ENCODE peak calls at places on chromosomes 11 and 22, in four cellular contexts. M, F, N and V are unnamed samples.

GRCh38 chr11:134542401-134543143 is 130.5 kb upstream of the B3GAT1 start:
- DNase-seq in F (no peak), M (no peak), N (no peak), V (no peak)

GRCh38 chr11:95891423-95892177 is 32.3 kb downstream of the MTMR2 start:
- DNase-seq in F (no peak), N (no peak), M (no peak), V (no peak)

GRCh38 chr11:66157182-66157864 is 87.3 kb downstream of the PACS1 start:
- DNase-seq in F (no peak), N (no peak), M (no peak), V (no peak)

GRCh38 chr22:44848296-44848741 is 95.9 kb downstream of the ARHGAP8 start:
- DNase-seq in F (no peak), M (no peak), N (no peak), V (no peak)

GRCh38 chr11:66066751-66067150 is 3.3 kb upstream of the PACS1 start:
- DNase-seq in N (no peak), M (no peak), F (no peak), V (no peak)

GRCh38 chr11:113192121-113192925 is 122.1 kb upstream of the TTC12 start:
- DNase-seq in F (no peak), M (no peak), N (no peak), V (no peak)

GRCh38 chr22:46339956-46340355 is 4.4 kb downstream of the TRMU start:
- DNase-seq in M (no peak), N (no peak), F (no peak), V (no peak)

GRCh38 chr11:11297578-11297977 is 55.5 kb downstream of the CSNK2A3 start:
- DNase-seq in N (no peak), F (no peak), M (no peak), V (no peak)

GRCh38 chr11:128626913-128627665 is 39.7 kb upstream of the ETS1 start:
- DNase-seq in M (no peak), F (no peak), N (no peak), V (no peak)

GRCh38 chr11:131064373-131064991 is 148.2 kb upstream of the SNX19 start:
- DNase-seq in M (peak; percentile 65), N (peak; percentile 5), F (peak; percentile 42), V (peak; percentile 91)

GRCh38 chr11:116895053-116895757 is 57.8 kb upstream of the APOA1 start:
- DNase-seq in N (no peak), M (peak; percentile 23), F (no peak), V (peak; percentile 67)

GRCh38 chr11:44948155-44948554 is 2.5 kb downstream of the TP53I11 start:
- DNase-seq in N (no peak), M (no peak), F (no peak), V (no peak)

GRCh38 chr11:17013548-17014320 is 480 bp downstream of the PLEKHA7 start:
- DNase-seq in N (no peak), M (no peak), F (peak; percentile 19), V (peak; percentile 59)

GRCh38 chr22:31179345-31179744 is 19.4 kb downstream of the RNF185 start:
- DNase-seq in M (no peak), N (no peak), F (peak; percentile 50), V (no peak)

GRCh38 chr11:32259641-32260081 is 168.8 kb downstream of the RCN1 start:
- DNase-seq in M (no peak), N (peak; percentile 62), F (no peak), V (no peak)

GRCh38 chr11:721347-721912 is 15.4 kb downstream of the EPS8L2 start:
- DNase-seq in N (no peak), M (no peak), F (no peak), V (no peak)

GRCh38 chr22:31915499-31916065 is 28.8 kb upstream of the YWHAH start:
- DNase-seq in N (no peak), M (no peak), F (no peak), V (no peak)

GRCh38 chr11:125967515-125967914 is 21.7 kb downstream of the VSIG10L2 start:
- DNase-seq in N (no peak), F (no peak), M (no peak), V (no peak)

GRCh38 chr22:25602924-25603323 is 38.4 kb downstream of the GRK3 start:
- DNase-seq in F (no peak), N (no peak), M (no peak), V (no peak)

GRCh38 chr11:16217631-16218030 is 138.7 kb downstream of the SOX6 start:
- DNase-seq in M (no peak), F (no peak), N (no peak), V (no peak)

GRCh38 chr22:24503137-24503850 is 8.2 kb downstream of the UPB1 start:
- DNase-seq in F (no peak), M (peak; percentile 63), N (peak; percentile 85), V (peak; percentile 78)

GRCh38 chr22:27792452-27793165 is 8.9 kb downstream of the MN1 start:
- DNase-seq in F (no peak), N (no peak), M (no peak), V (no peak)

GRCh38 chr11:69156673-69157155 is 979 bp downstream of the SMIM38 start:
- DNase-seq in F (peak; percentile 69), N (no peak), M (no peak), V (no peak)

GRCh38 chr11:9615031-9615451 is 41.6 kb downstream of the WEE1 start:
- DNase-seq in M (no peak), N (peak; percentile 77), F (no peak), V (no peak)

GRCh38 chr22:47153854-47154542 is 391.5 kb downstream of the TBC1D22A start:
- DNase-seq in F (no peak), M (no peak), N (no peak), V (no peak)

GRCh38 chr11:113370634-113371033 is 16.9 kb upstream of the ANKK1 start:
- DNase-seq in F (no peak), N (no peak), M (no peak), V (no peak)

GRCh38 chr11:58926695-58927094 is 12.6 kb upstream of the GLYATL1 start:
- DNase-seq in M (no peak), F (no peak), N (no peak), V (no peak)

GRCh38 chr11:125235006-125235405 is 70.5 kb downstream of the PKNOX2 start:
- DNase-seq in N (no peak), M (no peak), F (peak; percentile 63), V (no peak)

GRCh38 chr11:96328395-96329010 is 14.5 kb downstream of the MAML2 start:
- DNase-seq in N (no peak), M (peak; percentile 50), F (no peak), V (no peak)

GRCh38 chr11:109993786-109994185 is 99.4 kb upstream of the ZC3H12C start:
- DNase-seq in N (no peak), M (no peak), F (no peak), V (no peak)

GRCh38 chr11:102551188-102551781 is 20.7 kb upstream of the MMP7 start:
- DNase-seq in M (no peak), N (no peak), F (no peak), V (no peak)

GRCh38 chr22:29664731-29665130 is 55.1 kb upstream of the CABP7 start:
- DNase-seq in N (no peak), F (no peak), M (no peak), V (no peak)

DNA sequence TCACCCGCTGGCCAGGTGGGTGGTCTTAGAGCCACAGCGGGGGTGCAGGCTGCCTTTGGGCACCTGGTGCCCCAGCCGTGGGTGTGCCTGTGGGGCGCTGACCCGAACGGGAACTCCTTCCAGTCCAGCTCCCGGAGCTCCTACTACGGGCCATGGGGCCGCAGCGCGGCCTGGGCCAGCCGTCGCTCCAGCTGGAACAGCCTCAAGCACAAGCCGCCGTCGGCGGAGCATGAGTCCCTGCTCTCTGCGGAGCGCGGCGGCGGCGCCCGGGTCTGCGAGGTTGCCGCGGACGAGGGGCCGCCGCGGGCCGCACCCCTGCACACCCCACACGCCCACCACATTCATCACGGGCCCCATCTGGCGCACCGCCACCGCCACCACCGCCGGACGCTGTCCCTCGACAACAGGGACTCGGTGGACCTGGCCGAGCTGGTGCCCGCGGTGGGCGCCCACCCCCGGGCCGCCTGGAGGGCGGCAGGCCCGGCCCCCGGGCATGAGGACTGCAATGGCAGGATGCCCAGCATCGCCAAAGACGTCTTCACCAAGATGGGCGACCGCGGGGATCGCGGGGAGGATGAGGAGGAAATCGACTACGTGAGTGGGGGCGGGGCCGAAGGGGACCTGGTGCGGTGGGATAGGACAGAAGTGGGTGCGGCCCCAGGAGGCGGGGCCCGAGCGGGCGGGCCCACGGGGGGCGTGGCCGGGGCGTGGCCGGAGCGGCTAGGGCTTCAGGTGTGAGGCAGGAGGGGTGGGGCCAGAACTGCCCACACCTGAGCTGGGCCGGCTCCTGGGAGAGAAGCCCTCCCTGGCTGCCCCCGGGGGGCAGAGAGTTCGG is 91.5 kb downstream of the CACNA1I start:
- DNase-seq in M (peak; percentile 88), F (no peak), N (no peak), V (peak; percentile 96)
- TF ChIP-seq ETV6 in M (no peak), F (no peak), N (no peak), V (no peak)

GRCh38 chr11:61028135-61028729 is 56.8 kb downstream of the CD6 start:
- DNase-seq in N (peak; percentile 76), F (no peak), M (no peak), V (no peak)
- TF ChIP-seq ETV6 in N (no peak), F (no peak), M (no peak), V (no peak)

DNA sequence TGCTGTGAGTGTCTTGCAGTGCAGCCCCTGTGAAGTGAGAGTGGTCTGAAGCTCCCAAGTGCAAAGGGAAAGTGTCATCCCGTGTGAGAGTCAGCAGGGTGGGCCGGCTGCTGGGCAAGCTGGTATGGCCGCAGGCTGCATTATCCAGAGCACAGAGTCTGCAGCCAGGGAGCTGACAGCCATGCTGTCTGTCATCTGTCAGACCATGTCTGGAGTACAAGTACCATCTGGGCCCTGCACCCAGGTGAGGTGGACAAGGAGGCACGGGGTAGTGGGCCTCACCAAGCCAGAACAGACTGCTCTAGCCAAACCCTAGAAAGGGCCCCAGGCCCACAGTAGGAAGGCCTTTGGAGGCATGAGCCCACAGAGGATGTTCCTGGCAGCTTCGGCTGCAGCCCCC is 20.2 kb downstream of the LMO1 start:
- DNase-seq in N (no peak), F (no peak), M (no peak), V (no peak)
- TF ChIP-seq ETV6 in N (no peak), F (no peak), M (no peak), V (no peak)

GRCh38 chr11:47983464-47984397 is 3.4 kb downstream of the PTPRJ start:
- DNase-seq in N (no peak), M (no peak), F (no peak), V (no peak)

GRCh38 chr11:47980093-47980906 is at the start of gene PTPRJ:
- DNase-seq in M (peak; percentile 89), N (no peak), F (no peak), V (peak; percentile 77)

GRCh38 chr11:47981667-47982404 is 1.5 kb downstream of the PTPRJ start:
- DNase-seq in M (no peak), N (no peak), F (no peak), V (no peak)

GRCh38 chr11:47979378-47980092 is 824 bp upstream of the PTPRJ start:
- DNase-seq in M (no peak), N (no peak), F (no peak), V (peak; percentile 44)

DNA sequence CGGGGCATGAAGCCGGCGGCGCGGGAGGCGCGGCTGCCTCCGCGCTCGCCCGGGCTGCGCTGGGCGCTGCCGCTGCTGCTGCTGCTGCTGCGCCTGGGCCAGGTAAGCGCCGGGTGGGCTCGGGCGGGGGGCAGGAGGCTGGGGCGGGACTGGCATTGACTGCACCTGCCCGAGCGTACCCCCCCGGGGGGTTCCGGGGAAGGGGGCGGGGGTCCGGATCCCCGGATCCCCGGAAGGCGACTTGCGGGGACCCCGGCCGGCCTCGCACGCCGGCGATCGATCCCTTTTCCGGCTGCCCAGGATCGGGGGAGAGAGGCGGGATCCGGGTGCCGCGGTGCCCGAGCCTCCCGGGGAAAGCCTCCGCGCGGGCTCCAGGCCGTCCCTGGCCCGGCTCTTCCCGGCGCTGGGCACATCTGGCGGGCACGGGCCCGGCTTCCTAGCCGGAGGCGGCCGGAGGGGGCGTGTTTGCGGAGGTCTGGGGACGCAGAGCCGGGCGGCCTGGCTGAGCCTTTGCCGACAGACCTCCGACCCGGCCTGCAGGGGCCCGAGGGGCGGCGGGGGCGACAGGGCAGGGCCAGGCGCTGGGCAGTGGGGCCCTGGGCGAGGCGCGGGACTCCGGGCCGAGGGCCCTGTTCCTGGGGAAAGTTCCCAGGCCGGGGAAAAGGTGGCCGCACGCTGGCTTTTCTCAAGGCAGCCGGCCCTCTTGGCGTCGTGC is 705 bp downstream of the PTPRJ start:
- DNase-seq in N (no peak), F (no peak), M (peak; percentile 58), V (peak; percentile 72)
- TF ChIP-seq ETV6 in N (no peak), F (no peak), M (no peak), V (no peak)